ENCODE peak calls at places on chromosomes 4 and X, in five cellular contexts. A, L, G, N and W are unnamed samples.

GRCh38 chr4:127781303-127782024 is 658 bp upstream of the HSPA4L start:
- DNase-seq in A (no peak), L (no peak), G (peak), N (no peak), W (peak)

GRCh38 chrX:72002886-72003285 is 92.2 kb downstream of the NHSL2 start:
- DNase-seq in A (no peak), L (no peak), G (peak), N (no peak), W (no peak)

GRCh38 chrX:108264376-108264775 is 172.8 kb downstream of the ATG4A start:
- DNase-seq in A (no peak), L (no peak), G (no peak), N (no peak), W (no peak)

GRCh38 chrX:95764972-95765451 is 919.6 kb upstream of the DIAPH2 start:
- DNase-seq in A (peak), L (no peak), G (no peak), N (no peak), W (no peak)

GRCh38 chrX:63434665-63435064 is 83.5 kb upstream of the SPIN4 start:
- DNase-seq in A (peak), L (peak), G (no peak), N (no peak), W (no peak)

GRCh38 chr4:41692717-41693345 is 55.7 kb downstream of the PHOX2B start:
- DNase-seq in A (peak), L (peak), G (no peak), N (no peak), W (peak)

GRCh38 chr4:89055157-89056080 is 1.6 kb downstream of the FAM13A start:
- DNase-seq in A (peak), L (no peak), G (no peak), N (no peak), W (no peak)

GRCh38 chr4:186807809-186808634 is 84.4 kb upstream of the FAT1 start:
- DNase-seq in A (no peak), L (no peak), G (no peak), N (no peak), W (peak)

GRCh38 chr4:74544655-74545361 is 99.9 kb downstream of the AREG start:
- DNase-seq in A (no peak), L (no peak), G (no peak), N (no peak), W (no peak)

GRCh38 chr4:75142377-75142776 is 209.5 kb downstream of the PARM1 start:
- DNase-seq in A (peak), L (no peak), G (no peak), N (no peak), W (no peak)

GRCh38 chrX:13698432-13698831 is 9.5 kb downstream of the RAB9A start:
- DNase-seq in A (no peak), L (no peak), G (no peak), N (no peak), W (no peak)

GRCh38 chr4:172202480-172203076 is 389.4 kb downstream of the GALNTL6 start:
- DNase-seq in A (no peak), L (peak), G (no peak), N (no peak), W (no peak)

GRCh38 chrX:118254611-118255010 is 91.3 kb upstream of the WDR44 start:
- DNase-seq in A (peak), L (no peak), G (no peak), N (no peak), W (no peak)

GRCh38 chr4:15947684-15948083 is 9.1 kb upstream of the FGFBP1 start:
- DNase-seq in A (no peak), L (no peak), G (no peak), N (no peak), W (no peak)

GRCh38 chr4:88865466-88865865 is 167.8 kb upstream of the NAP1L5 start:
- DNase-seq in A (no peak), L (no peak), G (no peak), N (no peak), W (no peak)

GRCh38 chr4:81606166-81606565 is 134.5 kb upstream of the RASGEF1B start:
- DNase-seq in A (no peak), L (no peak), G (no peak), N (no peak), W (no peak)

GRCh38 chr4:168710353-168710946 is 213.6 kb downstream of the PALLD start:
- DNase-seq in A (peak), L (peak), G (no peak), N (no peak), W (peak)

GRCh38 chrX:5898463-5898862 is 330.2 kb downstream of the NLGN4X start:
- DNase-seq in A (peak), L (no peak), G (no peak), N (no peak), W (no peak)

GRCh38 chr4:41967392-41967791 is 14.2 kb upstream of the DCAF4L1 start:
- DNase-seq in A (no peak), L (no peak), G (no peak), N (no peak), W (no peak)

GRCh38 chr4:8705161-8706145 is 112.9 kb downstream of the CPZ start:
- DNase-seq in A (no peak), L (no peak), G (peak), N (no peak), W (no peak)

GRCh38 chrX:46587158-46587557 is 13.6 kb downstream of the CHST7 start:
- DNase-seq in A (peak), L (no peak), G (no peak), N (no peak), W (no peak)

GRCh38 chr4:141387299-141387698 is 166.6 kb downstream of the ZNF330 start:
- DNase-seq in A (no peak), L (no peak), G (no peak), N (no peak), W (no peak)

GRCh38 chr4:7763788-7764187 is 175.9 kb downstream of the AFAP1 start:
- DNase-seq in A (peak), L (no peak), G (no peak), N (no peak), W (no peak)

GRCh38 chr4:87005690-87006461 is 71.1 kb downstream of the AFF1 start:
- DNase-seq in A (no peak), L (no peak), G (no peak), N (no peak), W (no peak)

GRCh38 chr4:1248262-1249147 is at the start of gene CTBP1:
- DNase-seq in A (peak), L (no peak), G (peak), N (no peak), W (peak)

GRCh38 chr4:142095886-142096605 is 459.7 kb downstream of the IL15 start:
- DNase-seq in A (peak), L (peak), G (no peak), N (no peak), W (peak)

GRCh38 chr4:64713256-64713840 is 304.1 kb upstream of the TECRL start:
- DNase-seq in A (peak), L (no peak), G (no peak), N (no peak), W (no peak)

GRCh38 chr4:3641501-3641900 is 109.3 kb upstream of the LRPAP1 start:
- DNase-seq in A (no peak), L (no peak), G (no peak), N (no peak), W (no peak)

GRCh38 chr4:105967058-105967658 is 71.9 kb downstream of the NPNT start:
- DNase-seq in A (no peak), L (no peak), G (no peak), N (no peak), W (no peak)
- TF ChIP-seq CTCF in A (no peak), L (no peak), G (no peak), N (no peak), W (no peak)

GRCh38 chr4:164023214-164023613 is 528.7 kb downstream of the TMA16 start:
- DNase-seq in A (no peak), L (no peak), G (no peak), N (no peak), W (no peak)
- TF ChIP-seq CTCF in A (no peak), L (no peak), G (no peak), N (no peak), W (no peak)

DNA sequence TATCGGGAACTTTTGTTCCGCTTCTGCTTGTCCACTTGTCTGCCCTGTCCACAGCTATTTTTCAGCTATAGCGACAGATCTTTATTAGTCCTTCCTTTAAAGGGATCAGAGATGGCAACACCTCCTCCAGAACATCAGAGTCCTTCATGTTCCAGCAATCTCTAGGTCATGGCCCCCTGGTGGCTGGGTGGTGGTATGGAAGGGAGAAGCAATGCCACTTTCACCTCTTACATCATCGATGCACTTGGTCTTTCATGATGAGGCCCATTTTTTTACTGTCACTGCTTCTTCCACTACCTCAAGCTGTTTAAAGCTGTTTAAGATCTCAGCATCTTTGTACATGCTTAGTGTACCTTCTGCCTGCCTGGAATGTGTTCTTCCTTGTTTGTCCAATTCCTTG is 106.7 kb downstream of the ARHGAP6 start:
- DNase-seq in A (peak), L (no peak), G (no peak), N (no peak), W (no peak)
- TF ChIP-seq CTCF in A (peak), L (peak), G (no peak), N (peak), W (no peak)

GRCh38 chr4:56657128-56657527 is 24.0 kb downstream of the HOPX start:
- DNase-seq in A (peak), L (no peak), G (no peak), N (no peak), W (no peak)
- TF ChIP-seq CTCF in A (no peak), L (no peak), G (no peak), N (no peak), W (no peak)

GRCh38 chrX:20740443-20740842 is 473.7 kb upstream of the RPS6KA3 start:
- DNase-seq in A (no peak), L (no peak), G (no peak), N (no peak), W (no peak)
- TF ChIP-seq CTCF in A (no peak), L (no peak), G (no peak), N (no peak), W (no peak)

DNA sequence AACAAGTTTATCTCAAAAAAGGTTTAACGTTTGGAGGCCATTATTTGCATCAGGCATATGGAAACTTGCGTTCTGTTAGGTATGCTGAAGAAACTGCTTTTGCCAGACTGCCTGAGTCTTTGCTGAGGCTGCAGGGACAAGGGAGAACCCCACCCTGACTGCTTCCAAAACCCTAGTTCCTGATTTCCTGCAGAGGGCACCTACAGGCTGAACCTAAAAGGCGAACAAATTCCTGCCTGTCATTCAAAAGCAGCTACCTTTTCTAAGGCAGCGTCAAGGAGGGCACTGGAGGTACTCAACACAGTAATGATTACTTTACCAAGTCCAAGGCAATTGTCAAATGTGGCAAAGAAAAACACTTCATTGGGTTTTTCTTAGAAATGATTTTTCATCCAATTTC is 578 bp upstream of the CORIN start:
- DNase-seq in A (no peak), L (no peak), G (no peak), N (no peak), W (no peak)
- TF ChIP-seq CTCF in A (no peak), L (no peak), G (no peak), N (no peak), W (no peak)